ENCODE peak calls at places on chromosomes 5 and 9, in seven cellular contexts. M is GM04503, W is ELR, T is DND-41, D is dermis blood vessel endothelial cell, S is NCI-H1417, L is lower lobe of right lung. B is an unnamed sample.

GRCh38 chr5:132070460-132071337 is 2.9 kb upstream of the CSF2 start:
- DNase-seq in S (no peak), D (peak), M (no peak), W (peak), T (no peak), L (no peak), B (no peak)

GRCh38 chr5:63854076-63854475 is 108.2 kb downstream of the HTR1A start:
- DNase-seq in S (peak), T (no peak), M (no peak), D (no peak), L (no peak), W (no peak), B (no peak)

GRCh38 chr5:72248352-72249032 is 71.5 kb downstream of the MRPS27 start:
- DNase-seq in T (no peak), W (peak), S (no peak), M (peak), L (no peak), D (peak), B (peak)

GRCh38 chr9:12778389-12778788 is 3.6 kb downstream of the LURAP1L start:
- DNase-seq in T (no peak), S (no peak), D (no peak), L (no peak), M (no peak), W (no peak), B (no peak)

GRCh38 chr5:138974227-138975063 is 99.3 kb upstream of the LRRTM2 start:
- DNase-seq in S (no peak), D (peak), M (peak), L (no peak), T (no peak), W (no peak), B (no peak)

GRCh38 chr9:134623408-134624066 is 18.1 kb upstream of the COL5A1 start:
- DNase-seq in S (no peak), T (no peak), M (no peak), D (no peak), W (no peak), L (peak), B (no peak)

GRCh38 chr5:126808619-126809018 is 31.7 kb downstream of the LMNB1 start:
- DNase-seq in M (no peak), L (no peak), S (no peak), W (peak), D (peak), T (no peak), B (peak)

GRCh38 chr9:77447646-77448045 is 200.5 kb downstream of the GNA14 start:
- DNase-seq in T (no peak), D (no peak), M (no peak), W (no peak), S (no peak), L (no peak), B (no peak)

GRCh38 chr5:83331842-83332241 is 139.7 kb upstream of the VCAN start:
- DNase-seq in D (no peak), S (no peak), W (peak), T (no peak), L (no peak), M (no peak), B (no peak)

GRCh38 chr5:56126487-56127179 is 106.5 kb downstream of the ANKRD55 start:
- DNase-seq in S (no peak), T (no peak), M (no peak), W (peak), D (peak), L (no peak), B (peak)

GRCh38 chr9:86082870-86083269 is 16.5 kb downstream of the GOLM1 start:
- DNase-seq in T (no peak), S (no peak), W (no peak), D (no peak), M (no peak), L (no peak), B (no peak)

GRCh38 chr5:178331491-178331981 is 98.9 kb upstream of the PHYKPL start:
- DNase-seq in S (no peak), T (no peak), D (no peak), L (peak), M (no peak), W (no peak), B (peak)

GRCh38 chr5:13478831-13479465 is 465.5 kb downstream of the DNAH5 start:
- DNase-seq in D (peak), W (peak), S (peak), M (peak), L (no peak), T (no peak), B (peak)

GRCh38 chr5:54217826-54218503 is 92.4 kb downstream of the ARL15 start:
- DNase-seq in D (peak), S (peak), W (peak), T (peak), L (no peak), M (peak), B (peak)

GRCh38 chr5:145347026-145347616 is 488.0 kb downstream of the PRELID2 start:
- DNase-seq in T (no peak), M (peak), S (no peak), W (peak), L (no peak), D (peak), B (peak)

GRCh38 chr5:168372351-168372946 is 81.0 kb downstream of the WWC1 start:
- DNase-seq in S (no peak), D (no peak), W (no peak), M (no peak), T (no peak), L (no peak), B (no peak)

GRCh38 chr9:111839387-111839786 is 44.6 kb upstream of the SHOC1 start:
- DNase-seq in D (no peak), W (peak), S (no peak), T (no peak), L (peak), M (no peak), B (peak)

GRCh38 chr5:54547711-54548250 is 30.2 kb downstream of the SNX18 start:
- DNase-seq in S (no peak), M (peak), D (no peak), L (no peak), W (peak), T (no peak), B (peak)

GRCh38 chr9:107210775-107211174 is 72.3 kb upstream of the RAD23B start:
- DNase-seq in S (no peak), T (no peak), D (no peak), L (no peak), M (no peak), W (no peak), B (no peak)

GRCh38 chr5:90981821-90982220 is 401.3 kb downstream of the ARRDC3 start:
- DNase-seq in T (no peak), D (no peak), L (no peak), W (no peak), S (no peak), M (no peak), B (no peak)

GRCh38 chr9:128911529-128912035 is 9.2 kb upstream of the PHYHD1 start:
- DNase-seq in T (no peak), L (peak), W (peak), D (peak), S (no peak), M (no peak), B (peak)

GRCh38 chr5:10935536-10935935 is 174.5 kb upstream of the DAP start:
- DNase-seq in T (no peak), S (no peak), D (no peak), M (no peak), L (no peak), W (no peak), B (no peak)

GRCh38 chr9:108869092-108869725 is 7.1 kb downstream of the ACTL7A start:
- DNase-seq in M (peak), T (no peak), W (peak), S (no peak), D (no peak), L (no peak), B (peak)

GRCh38 chr5:84213861-84214260 is 170.8 kb downstream of the EDIL3 start:
- DNase-seq in M (no peak), W (no peak), L (no peak), D (no peak), T (no peak), S (no peak), B (no peak)

GRCh38 chr5:83340511-83340918 is 131.0 kb upstream of the VCAN start:
- DNase-seq in D (no peak), S (no peak), L (no peak), T (peak), W (no peak), M (no peak), B (no peak)